ENCODE peak calls at places on chromosome 22, in five cellular contexts. I is pancreas, G is colonic mucosa, L is A673, T is K562. F is an unnamed sample.

GRCh38 chr22:50114221-50114981 is 24.6 kb downstream of the MOV10L1 start:
- DNase-seq in I (no peak), T (no peak), L (no peak), G (no peak), F (peak; percentile 35)

GRCh38 chr22:46057762-46058420 is 80.9 kb upstream of the WNT7B start:
- DNase-seq in T (no peak), G (no peak), L (peak; percentile 86), I (peak; percentile 56), F (no peak)

GRCh38 chr22:48428556-48429371 is 1398.9 kb downstream of the BRD1 start:
- DNase-seq in I (no peak), L (no peak), G (no peak), T (no peak), F (no peak)

GRCh38 chr22:50730013-50730891 is 7.8 kb upstream of the ACR start:
- DNase-seq in L (no peak), T (no peak), I (no peak), G (no peak), F (no peak)

GRCh38 chr22:38401336-38402084 is 53.5 kb downstream of the KCNJ4 start:
- DNase-seq in G (no peak), T (no peak), I (no peak), L (no peak), F (no peak)

GRCh38 chr22:39234157-39234793 is 10.5 kb downstream of the PDGFB start:
- DNase-seq in I (no peak), L (no peak), T (no peak), G (no peak), F (no peak)

GRCh38 chr22:44571566-44572413 is 73.8 kb upstream of the RTL6 start:
- DNase-seq in I (no peak), T (no peak), L (no peak), G (no peak), F (no peak)

GRCh38 chr22:39908737-39909136 is 7.9 kb downstream of the GRAP2 start:
- DNase-seq in L (no peak), G (no peak), T (peak; percentile 24), I (no peak), F (no peak)

GRCh38 chr22:32964411-32965057 is 93.6 kb downstream of the SYN3 start:
- DNase-seq in L (no peak), T (no peak), G (no peak), I (no peak), F (peak; percentile 47)

GRCh38 chr22:34950480-34950879 is 115.5 kb upstream of the ISX start:
- DNase-seq in L (no peak), I (no peak), T (no peak), G (no peak), F (no peak)

GRCh38 chr22:29151316-29151715 is 54.4 kb upstream of the EMID1 start:
- DNase-seq in L (no peak), I (no peak), T (no peak), G (no peak), F (no peak)

GRCh38 chr22:30878516-30879365 is 89.8 kb downstream of the MORC2 start:
- DNase-seq in G (no peak), T (peak; percentile 62), I (no peak), L (no peak), F (no peak)

DNA sequence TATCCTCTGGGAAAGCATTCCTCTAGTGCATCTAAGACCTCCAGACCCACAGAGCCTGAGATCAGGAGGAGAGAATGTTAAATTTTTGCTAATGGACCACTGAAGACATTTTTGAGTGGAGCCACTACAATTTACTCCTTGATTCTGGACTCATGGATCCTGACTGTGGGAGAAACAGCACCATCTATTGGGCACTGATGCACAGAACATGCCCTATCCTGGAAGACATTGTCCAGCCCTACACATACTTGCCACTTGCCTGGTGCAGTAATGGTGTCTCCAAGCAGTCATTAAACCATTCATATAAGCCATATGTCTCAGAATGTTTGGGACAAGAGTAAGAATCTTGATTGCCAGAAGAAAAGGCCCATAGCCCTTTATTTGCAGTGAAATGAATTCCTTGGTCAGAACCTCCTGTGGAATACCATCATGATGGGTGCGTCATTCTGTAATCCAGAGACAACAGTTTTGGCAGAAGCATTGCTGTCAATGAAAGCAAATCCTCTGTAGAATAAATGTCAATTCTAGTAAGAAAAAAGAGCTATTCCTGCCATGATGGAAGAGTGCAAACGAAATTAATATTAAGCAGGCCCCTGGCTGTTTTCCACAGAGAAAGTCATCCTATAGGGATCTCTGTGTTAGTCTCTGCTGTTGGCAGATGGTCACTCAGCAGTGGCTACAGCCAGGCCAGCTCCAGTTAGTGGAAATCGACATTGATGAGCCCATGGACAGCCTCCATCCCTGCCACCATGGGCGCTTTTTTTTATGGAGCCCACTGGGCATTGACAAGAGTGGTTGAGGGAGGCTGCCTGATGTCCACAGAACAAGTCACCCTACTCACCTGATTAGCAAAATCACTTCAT is 43.5 kb downstream of the GGTLC2 start:
- DNase-seq in G (peak; percentile 48), L (peak; percentile 48), T (peak; percentile 90), I (peak; percentile 58), F (peak; percentile 13)
- TF ChIP-seq CTCF in G (peak; percentile 70), L (peak; percentile 76), T (no peak), I (peak; percentile 59), F (peak; percentile 73)

GRCh38 chr22:37233751-37234631 is 10.1 kb downstream of the RAC2 start:
- DNase-seq in T (no peak), G (no peak), I (no peak), L (no peak), F (no peak)

GRCh38 chr22:37237371-37238268 is 6.4 kb downstream of the RAC2 start:
- DNase-seq in L (no peak), I (no peak), T (no peak), G (no peak), F (no peak)

GRCh38 chr22:37239336-37240239 is 4.5 kb downstream of the RAC2 start:
- DNase-seq in L (no peak), G (no peak), I (no peak), T (no peak), F (no peak)

GRCh38 chr22:37234736-37235711 is 9.0 kb downstream of the RAC2 start:
- DNase-seq in I (no peak), T (no peak), G (no peak), L (no peak), F (no peak)

GRCh38 chr22:37235897-37236607 is 8.0 kb downstream of the RAC2 start:
- DNase-seq in L (no peak), G (no peak), I (no peak), T (no peak), F (no peak)
- H3K4me1 ChIP-seq in L (no peaks in the 10 kb centered on the region), G (no peaks in the 10 kb centered on the region), I (no peaks in the 10 kb centered on the region), T (peaks cover 3% of the 10 kb centered on the region), F (no peaks in the 10 kb centered on the region)

GRCh38 chr22:22425783-22426624 is 82.5 kb downstream of the ZNF280B start:
- DNase-seq in I (no peak), L (no peak), G (no peak), T (peak; percentile 23), F (no peak)

GRCh38 chr22:22428222-22429098 is 80.1 kb downstream of the ZNF280B start:
- DNase-seq in G (no peak), I (no peak), T (no peak), L (no peak), F (no peak)

GRCh38 chr22:22425366-22425765 is 83.2 kb downstream of the ZNF280B start:
- DNase-seq in L (no peak), T (peak; percentile 29), I (no peak), G (no peak), F (no peak)

GRCh38 chr22:22429374-22430108 is 79.0 kb downstream of the ZNF280B start:
- DNase-seq in L (no peak), I (no peak), G (no peak), T (no peak), F (no peak)

DNA sequence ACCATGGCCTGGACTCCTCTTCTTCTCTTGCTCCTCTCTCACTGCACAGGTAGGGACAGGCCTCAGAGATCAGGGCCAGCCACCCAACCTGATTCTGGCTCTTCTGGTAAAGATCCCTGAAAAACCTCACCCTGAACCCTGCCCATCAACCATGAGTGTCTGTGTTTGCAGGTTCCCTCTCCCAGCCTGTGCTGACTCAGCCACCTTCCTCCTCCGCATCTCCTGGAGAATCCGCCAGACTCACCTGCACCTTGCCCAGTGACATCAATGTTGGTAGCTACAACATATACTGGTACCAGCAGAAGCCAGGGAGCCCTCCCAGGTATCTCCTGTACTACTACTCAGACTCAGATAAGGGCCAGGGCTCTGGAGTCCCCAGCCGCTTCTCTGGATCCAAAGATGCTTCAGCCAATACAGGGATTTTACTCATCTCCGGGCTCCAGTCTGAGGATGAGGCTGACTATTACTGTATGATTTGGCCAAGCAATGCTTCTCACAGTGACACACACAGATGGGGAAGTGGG is 80.9 kb downstream of the ZNF280B start:
- DNase-seq in I (no peak), T (no peak), L (no peak), G (no peak), F (no peak)
- H3K27me3 ChIP-seq in I (no peaks in the 10 kb centered on the region), T (peaks cover 26% of the 10 kb centered on the region), L (peaks cover 17% of the 10 kb centered on the region), G (no peaks in the 10 kb centered on the region), F (peaks cover 5% of the 10 kb centered on the region)

GRCh38 chr22:43277091-43277490 is 66.1 kb downstream of the SCUBE1 start:
- DNase-seq in G (no peak), T (no peak), I (no peak), L (no peak), F (no peak)

GRCh38 chr22:43274595-43275240 is 68.5 kb downstream of the SCUBE1 start:
- DNase-seq in T (no peak), L (no peak), G (no peak), I (no peak), F (no peak)

GRCh38 chr22:43276311-43276710 is 66.9 kb downstream of the SCUBE1 start:
- DNase-seq in T (no peak), L (no peak), G (no peak), I (no peak), F (no peak)

GRCh38 chr22:43273902-43274484 is 69.2 kb downstream of the SCUBE1 start:
- DNase-seq in I (peak; percentile 62), G (no peak), L (peak; percentile 54), T (peak; percentile 64), F (no peak)

GRCh38 chr22:43275545-43275981 is 67.6 kb downstream of the SCUBE1 start:
- DNase-seq in L (no peak), G (no peak), I (no peak), T (peak; percentile 40), F (peak; percentile 40)
- TF ChIP-seq CTCF in L (no peak), G (no peak), I (no peak), T (no peak), F (no peak)

F was measured in foreskin keratinocyte.